ENCODE peak calls at places on chromosomes 13 and 19, in four cellular contexts. One of them, this sample, is unnamed.

GRCh38 chr19:12996542-12997094 is 1.3 kb downstream of the NFIX start:
- DNase-seq in right cardiac atrium: peak
- DNase-seq in upper lobe of left lung: peak
- DNase-seq in GM23248: peak
- DNase-seq in this sample: no peak

GRCh38 chr13:113954046-113954841 is 19.6 kb downstream of the C13orf46 start:
- DNase-seq in right cardiac atrium: peak
- DNase-seq in GM23248: no peak
- DNase-seq in upper lobe of left lung: peak
- DNase-seq in this sample: no peak

GRCh38 chr19:49691243-49692101 is 556 bp downstream of the CPT1C start:
- DNase-seq in GM23248: peak
- DNase-seq in right cardiac atrium: peak
- DNase-seq in upper lobe of left lung: peak
- DNase-seq in this sample: peak

GRCh38 chr13:41917641-41918040 is 43.3 kb downstream of the VWA8 start:
- DNase-seq in upper lobe of left lung: no peak
- DNase-seq in GM23248: peak
- DNase-seq in right cardiac atrium: no peak
- DNase-seq in this sample: no peak

GRCh38 chr13:110447058-110447511 is 114.4 kb downstream of the RAB20 start:
- DNase-seq in upper lobe of left lung: no peak
- DNase-seq in GM23248: peak
- DNase-seq in right cardiac atrium: no peak
- DNase-seq in this sample: no peak

GRCh38 chr19:41969196-41969595 is 10.1 kb upstream of the RABAC1 start:
- DNase-seq in GM23248: no peak
- DNase-seq in upper lobe of left lung: no peak
- DNase-seq in right cardiac atrium: no peak
- DNase-seq in this sample: no peak

GRCh38 chr13:76878043-76878442 is 8.2 kb downstream of the KCTD12 start:
- DNase-seq in upper lobe of left lung: no peak
- DNase-seq in GM23248: peak
- DNase-seq in right cardiac atrium: no peak
- DNase-seq in this sample: no peak

GRCh38 chr19:38740932-38741331 is 3.3 kb downstream of the CAPN12 start:
- DNase-seq in right cardiac atrium: no peak
- DNase-seq in GM23248: no peak
- DNase-seq in upper lobe of left lung: no peak
- DNase-seq in this sample: no peak

GRCh38 chr19:20167020-20167644 is at the start of gene ZNF486:
- DNase-seq in upper lobe of left lung: peak
- DNase-seq in GM23248: peak
- DNase-seq in right cardiac atrium: peak
- DNase-seq in this sample: peak

GRCh38 chr13:20326809-20327208 is 94.7 kb upstream of the GJB6 start:
- DNase-seq in right cardiac atrium: no peak
- DNase-seq in upper lobe of left lung: no peak
- DNase-seq in GM23248: no peak
- DNase-seq in this sample: no peak
- H3K27ac ChIP-seq in right cardiac atrium: no peak
- H3K27ac ChIP-seq in upper lobe of left lung: no peak
- H3K27ac ChIP-seq in GM23248: no peak
- H3K27ac ChIP-seq in this sample: no peak

GRCh38 chr19:45509692-45510015 is 2.4 kb downstream of the VASP start:
- DNase-seq in right cardiac atrium: no peak
- DNase-seq in GM23248: no peak
- DNase-seq in upper lobe of left lung: no peak
- DNase-seq in this sample: no peak
- H3K4me3 ChIP-seq in right cardiac atrium: peak
- H3K4me3 ChIP-seq in GM23248: peak
- H3K4me3 ChIP-seq in upper lobe of left lung: peak
- H3K4me3 ChIP-seq in this sample: peak

GRCh38 chr19:35731779-35732405 is 10.4 kb downstream of the IGFLR1 start:
- DNase-seq in right cardiac atrium: peak
- DNase-seq in GM23248: no peak
- DNase-seq in upper lobe of left lung: no peak
- DNase-seq in this sample: no peak
- H3K27ac ChIP-seq in right cardiac atrium: no peak
- H3K27ac ChIP-seq in GM23248: no peak
- H3K27ac ChIP-seq in upper lobe of left lung: no peak
- H3K27ac ChIP-seq in this sample: no peak

DNA sequence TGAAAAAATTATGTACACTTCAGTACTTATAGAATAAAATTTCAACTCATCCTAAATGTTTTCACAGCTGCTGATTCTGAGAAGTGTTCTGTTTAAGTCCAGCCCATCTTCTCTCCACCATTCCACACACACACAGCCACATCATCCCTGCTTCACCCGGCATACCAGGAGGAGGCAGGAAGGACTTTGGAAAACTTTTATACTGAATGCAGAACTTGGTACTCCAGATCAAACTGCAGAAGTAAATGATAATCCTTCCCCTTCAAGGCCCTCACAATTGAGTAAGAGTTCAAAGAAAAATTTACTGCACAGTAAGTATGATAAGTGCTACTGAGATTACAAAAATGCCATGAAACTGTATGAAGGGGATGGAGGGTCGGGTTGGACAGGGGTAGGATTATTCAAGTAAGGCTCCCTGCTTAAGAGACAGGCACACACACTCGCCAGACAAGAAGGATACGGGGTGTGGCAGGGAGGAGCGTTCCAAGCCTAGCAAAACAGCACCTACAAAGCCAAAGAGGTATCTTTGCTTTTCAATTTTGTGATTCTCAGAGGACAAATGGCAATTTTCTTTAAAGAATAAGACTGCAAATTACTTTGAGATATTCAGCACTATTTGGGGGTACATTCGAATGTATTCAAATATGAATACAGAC is 2.6 kb downstream of the USP12 start:
- DNase-seq in right cardiac atrium: no peak
- DNase-seq in GM23248: peak
- DNase-seq in upper lobe of left lung: no peak
- DNase-seq in this sample: no peak
- H3K4me3 ChIP-seq in right cardiac atrium: no peak
- H3K4me3 ChIP-seq in GM23248: peak
- H3K4me3 ChIP-seq in upper lobe of left lung: no peak
- H3K4me3 ChIP-seq in this sample: no peak

This sample was measured in RWPE2.